ENCODE peak calls at places on chromosome 17, in eight cellular contexts. C is EH; U is cerebellar cortex; D is foreskin fibroblast; K is NCI-H1092 treated with DMSO at 0.1 percent for 48 hours; L is GM06990; S is activated T-cell treated with anti-CD3 and anti-CD28 coated beads, Interleukin-2, amount 50 U/mL, for 1 hour; I is NCI-H1694. T is an unnamed sample.

GRCh38 chr17:40309031-40309937 is at the start of gene RARA:
- DNase-seq in C (no peak), U (peak), D (peak), K (peak), L (no peak), S (peak), I (peak), T (no peak)

GRCh38 chr17:45277992-45278391 is 16.1 kb upstream of the SPATA32 start:
- DNase-seq in C (no peak), U (no peak), D (peak), K (no peak), L (no peak), S (no peak), I (no peak), T (peak)

GRCh38 chr17:74212913-74213791 is at the start of gene TTYH2:
- DNase-seq in C (peak), U (peak), D (peak), K (peak), L (peak), S (peak), I (peak), T (peak)

GRCh38 chr17:3812771-3813170 is 11.8 kb upstream of the ITGAE start:
- DNase-seq in C (no peak), U (no peak), D (no peak), K (no peak), L (no peak), S (no peak), I (no peak), T (no peak)

GRCh38 chr17:7404737-7405412 is 978 bp upstream of the TMEM256 start:
- DNase-seq in C (no peak), U (no peak), D (peak), K (peak), L (no peak), S (no peak), I (no peak), T (no peak)

GRCh38 chr17:44278006-44278405 is 10.1 kb upstream of the SLC4A1 start:
- DNase-seq in C (peak), U (no peak), D (peak), K (no peak), L (no peak), S (no peak), I (no peak), T (no peak)

GRCh38 chr17:48541574-48542113 is 3.3 kb downstream of the HOXB2 start:
- DNase-seq in C (peak), U (no peak), D (peak), K (no peak), L (peak), S (peak), I (no peak), T (peak)

GRCh38 chr17:55198690-55199370 is 65.9 kb upstream of the HLF start:
- DNase-seq in C (peak), U (peak), D (peak), K (no peak), L (no peak), S (no peak), I (peak), T (peak)

GRCh38 chr17:51087072-51087757 is 33.5 kb downstream of the SPAG9 start:
- DNase-seq in C (peak), U (no peak), D (peak), K (no peak), L (no peak), S (no peak), I (no peak), T (no peak)

GRCh38 chr17:57875109-57876022 is 25.5 kb upstream of the MRPS23 start:
- DNase-seq in C (peak), U (no peak), D (peak), K (no peak), L (no peak), S (no peak), I (peak), T (peak)

GRCh38 chr17:71234349-71234748 is 886.5 kb upstream of the SOX9 start:
- DNase-seq in C (no peak), U (no peak), D (peak), K (no peak), L (no peak), S (no peak), I (no peak), T (peak)

GRCh38 chr17:8057691-8058114 is 18.8 kb downstream of the ALOX15B start:
- DNase-seq in C (peak), U (peak), D (peak), K (peak), L (no peak), S (peak), I (peak), T (peak)

GRCh38 chr17:61561354-61561753 is 29.7 kb downstream of the NACA2 start:
- DNase-seq in C (no peak), U (no peak), D (no peak), K (no peak), L (no peak), S (no peak), I (no peak), T (no peak)

GRCh38 chr17:67585077-67585602 is 132.6 kb upstream of the NOL11 start:
- DNase-seq in C (peak), U (no peak), D (no peak), K (peak), L (no peak), S (no peak), I (no peak), T (peak)

GRCh38 chr17:81665205-81666091 is 957 bp downstream of the OXLD1 start:
- DNase-seq in C (peak), U (no peak), D (peak), K (peak), L (peak), S (peak), I (no peak), T (no peak)

GRCh38 chr17:73542323-73542722 is 101.9 kb downstream of the SDK2 start:
- DNase-seq in C (no peak), U (no peak), D (no peak), K (no peak), L (no peak), S (no peak), I (no peak), T (no peak)

GRCh38 chr17:82791532-82791931 is 39.7 kb downstream of the TBCD start:
- DNase-seq in C (peak), U (no peak), D (peak), K (no peak), L (no peak), S (no peak), I (no peak), T (peak)

GRCh38 chr17:81073967-81074366 is 39.0 kb downstream of the BAIAP2 start:
- DNase-seq in C (no peak), U (no peak), D (no peak), K (no peak), L (no peak), S (no peak), I (no peak), T (no peak)

GRCh38 chr17:4771519-4772234 is at the start of gene TM4SF5:
- DNase-seq in C (no peak), U (no peak), D (no peak), K (peak), L (no peak), S (no peak), I (peak), T (no peak)

GRCh38 chr17:37488009-37488604 is 1.6 kb upstream of the DUSP14 start:
- DNase-seq in C (peak), U (peak), D (peak), K (peak), L (no peak), S (no peak), I (peak), T (peak)

GRCh38 chr17:16486373-16487250 is 5.4 kb downstream of the LRRC75A start:
- DNase-seq in C (peak), U (peak), D (peak), K (peak), L (no peak), S (no peak), I (peak), T (peak)

GRCh38 chr17:50272246-50272645 is 2.0 kb upstream of the TMEM92 start:
- DNase-seq in C (no peak), U (no peak), D (no peak), K (no peak), L (no peak), S (no peak), I (no peak), T (no peak)

GRCh38 chr17:41939044-41939695 is 8.8 kb downstream of the ODAD4 start:
- DNase-seq in C (no peak), U (no peak), D (no peak), K (no peak), L (no peak), S (no peak), I (peak), T (no peak)

GRCh38 chr17:32191306-32191705 is 49.0 kb downstream of the RHOT1 start:
- DNase-seq in C (peak), U (no peak), D (peak), K (no peak), L (no peak), S (no peak), I (no peak), T (no peak)

GRCh38 chr17:40547079-40547784 is 18.0 kb downstream of the CCR7 start:
- DNase-seq in C (no peak), U (no peak), D (no peak), K (peak), L (peak), S (peak), I (peak), T (peak)

GRCh38 chr17:79033741-79034501 is 10.0 kb downstream of the C1QTNF1 start:
- DNase-seq in C (no peak), U (no peak), D (peak), K (peak), L (no peak), S (no peak), I (peak), T (peak)

GRCh38 chr17:35297666-35298065 is 54.8 kb downstream of the SLFN5 start:
- DNase-seq in C (peak), U (no peak), D (peak), K (no peak), L (no peak), S (no peak), I (no peak), T (no peak)

GRCh38 chr17:78640700-78641099 is 63.5 kb upstream of the DNAH17 start:
- DNase-seq in C (no peak), U (no peak), D (no peak), K (no peak), L (no peak), S (no peak), I (no peak), T (no peak)

GRCh38 chr17:40191237-40192208 is 14.3 kb downstream of the RAPGEFL1 start:
- DNase-seq in C (peak), U (peak), D (peak), K (peak), L (peak), S (peak), I (peak), T (peak)

GRCh38 chr17:82468692-82469091 is 10.2 kb downstream of the NARF start:
- DNase-seq in C (no peak), U (no peak), D (no peak), K (no peak), L (no peak), S (no peak), I (no peak), T (no peak)

GRCh38 chr17:74542727-74543383 is 3.1 kb downstream of the CD300C start:
- DNase-seq in C (no peak), U (no peak), D (no peak), K (no peak), L (no peak), S (no peak), I (no peak), T (no peak)

T was measured in myocyte.